ENCODE peak calls at places on chromosomes 1 and 21, in seven cellular contexts. W is cardiac muscle cell, C is left cardiac atrium, R is skeletal muscle cell, Y is HT1080, X is AG08396, O is lung microvascular endothelial cell. N is an unnamed sample.

GRCh38 chr1:234543442-234544093 is 64.6 kb upstream of the TARBP1 start:
- DNase-seq in C (peak), X (no peak), R (no peak), O (peak), Y (no peak), W (no peak), N (peak)

GRCh38 chr21:35138665-35139381 is 89.7 kb upstream of the RUNX1 start:
- DNase-seq in Y (peak), X (peak), O (no peak), W (peak), C (no peak), R (peak), N (no peak)

GRCh38 chr1:212738330-212738729 is 38.7 kb upstream of the BATF3 start:
- DNase-seq in O (no peak), W (peak), R (no peak), X (no peak), Y (no peak), C (no peak), N (no peak)

GRCh38 chr1:12166834-12167492 is at the start of gene TNFRSF1B:
- DNase-seq in X (peak), O (peak), C (peak), R (no peak), Y (no peak), W (peak), N (no peak)

GRCh38 chr1:93080424-93080823 is 1.3 kb downstream of the MTF2 start:
- DNase-seq in C (no peak), X (peak), Y (peak), O (peak), R (peak), W (peak), N (peak)

GRCh38 chr1:19484793-19485361 is 462 bp downstream of the CAPZB start:
- DNase-seq in R (no peak), X (peak), C (no peak), W (peak), O (peak), Y (no peak), N (no peak)

GRCh38 chr1:157517026-157517425 is 35.3 kb downstream of the FCRL5 start:
- DNase-seq in O (no peak), Y (no peak), X (no peak), W (no peak), R (no peak), C (no peak), N (no peak)

GRCh38 chr1:93977546-93977945 is 68.3 kb upstream of the GCLM start:
- DNase-seq in X (peak), C (no peak), R (peak), O (no peak), W (peak), Y (peak), N (no peak)

GRCh38 chr1:225767591-225768540 is 9.8 kb upstream of the SRP9 start:
- DNase-seq in X (peak), W (peak), C (peak), O (peak), Y (peak), R (no peak), N (no peak)

GRCh38 chr1:208641881-208642280 is 397.7 kb upstream of the PLXNA2 start:
- DNase-seq in C (no peak), R (no peak), O (no peak), W (no peak), X (no peak), Y (no peak), N (no peak)

GRCh38 chr1:115555446-115555845 is 86.3 kb upstream of the VANGL1 start:
- DNase-seq in R (no peak), O (no peak), C (no peak), Y (no peak), X (peak), W (no peak), N (no peak)